ENCODE peak calls at places on chromosomes 16 and 17, in six cellular contexts. S is nephron progenitor cell, Z is A549, L is pancreas, Q is IMR-90, J is stomach. H is an unnamed sample.

GRCh38 chr17:47120521-47121095 is 68.5 kb downstream of the CDC27 start:
- DNase-seq in L (no peak), Z (no peak), Q (peak; percentile 77), S (no peak), J (no peak), H (no peak)

GRCh38 chr17:81453049-81453448 is 57.8 kb downstream of the BAHCC1 start:
- DNase-seq in Q (no peak), Z (no peak), L (no peak), S (no peak), J (no peak), H (no peak)

GRCh38 chr17:77906377-77906871 is 52.1 kb upstream of the TNRC6C start:
- DNase-seq in Z (no peak), J (no peak), Q (no peak), S (no peak), L (no peak), H (no peak)

GRCh38 chr17:76982408-76983074 is 114.3 kb downstream of the MGAT5B start:
- DNase-seq in Q (no peak), L (no peak), S (no peak), J (no peak), Z (no peak), H (no peak)

GRCh38 chr17:70158180-70158579 is 11.2 kb upstream of the KCNJ2 start:
- DNase-seq in S (no peak), Z (no peak), Q (no peak), J (no peak), L (no peak), H (no peak)

GRCh38 chr16:2477327-2477726 is 2.4 kb downstream of the TBC1D24 start:
- DNase-seq in S (no peak), Q (no peak), J (no peak), Z (no peak), L (no peak), H (no peak)

GRCh38 chr16:30942421-30942796 is 6.5 kb upstream of the ORAI3 start:
- DNase-seq in Q (no peak), J (no peak), S (no peak), Z (no peak), L (no peak), H (no peak)

GRCh38 chr16:4306439-4307214 is 9.2 kb upstream of the GLIS2 start:
- DNase-seq in Q (no peak), Z (no peak), J (no peak), L (no peak), S (peak; percentile 64), H (no peak)

GRCh38 chr16:2610781-2611498 is 71.4 kb upstream of the KCTD5 start:
- DNase-seq in Z (no peak), J (no peak), Q (no peak), S (no peak), L (no peak), H (peak; percentile 77)

GRCh38 chr16:72050769-72051464 is 3.4 kb upstream of the HP start:
- DNase-seq in L (no peak), J (no peak), Z (no peak), Q (peak; percentile 16), S (no peak), H (no peak)

GRCh38 chr17:19718613-19719364 is 2.4 kb upstream of the SLC47A2 start:
- DNase-seq in Q (no peak), J (no peak), S (no peak), L (peak; percentile 74), Z (peak; percentile 65), H (no peak)

GRCh38 chr16:50474138-50474537 is 74.1 kb upstream of the NKD1 start:
- DNase-seq in Q (no peak), S (no peak), J (no peak), Z (no peak), L (no peak), H (no peak)

GRCh38 chr17:50165466-50165865 is 339 bp upstream of the SGCA start:
- DNase-seq in J (no peak), Z (no peak), L (no peak), Q (no peak), S (no peak), H (no peak)

GRCh38 chr17:17503566-17504130 is 7.5 kb upstream of the RASD1 start:
- DNase-seq in L (peak; percentile 39), J (no peak), Z (no peak), Q (no peak), S (no peak), H (peak; percentile 64)

GRCh38 chr16:69937465-69937951 is 13.6 kb upstream of the CLEC18A start:
- DNase-seq in Q (no peak), J (no peak), L (no peak), Z (peak; percentile 72), S (no peak), H (peak; percentile 75)

GRCh38 chr16:29702307-29702706 is 23.3 kb downstream of the QPRT start:
- DNase-seq in Q (no peak), J (no peak), S (no peak), L (no peak), Z (no peak), H (no peak)

GRCh38 chr16:54466233-54466632 is 179.6 kb upstream of the IRX3 start:
- DNase-seq in Q (no peak), J (no peak), L (no peak), S (no peak), Z (no peak), H (no peak)

GRCh38 chr17:82823004-82823403 is 16.8 kb downstream of the ZNF750 start:
- DNase-seq in S (no peak), Z (no peak), J (no peak), L (no peak), Q (no peak), H (peak; percentile 42)

GRCh38 chr17:33240397-33240796 is 52.7 kb downstream of the ASIC2 start:
- DNase-seq in J (no peak), Z (no peak), Q (no peak), S (no peak), L (no peak), H (no peak)

GRCh38 chr17:33242725-33243124 is 50.4 kb downstream of the ASIC2 start:
- DNase-seq in Z (no peak), S (no peak), J (no peak), L (no peak), Q (no peak), H (no peak)

GRCh38 chr17:33243732-33244131 is 49.4 kb downstream of the ASIC2 start:
- DNase-seq in Z (no peak), Q (no peak), S (no peak), J (no peak), L (no peak), H (no peak)

GRCh38 chr17:33239702-33240101 is 53.4 kb downstream of the ASIC2 start:
- DNase-seq in Z (no peak), S (no peak), L (no peak), J (no peak), Q (no peak), H (no peak)

DNA sequence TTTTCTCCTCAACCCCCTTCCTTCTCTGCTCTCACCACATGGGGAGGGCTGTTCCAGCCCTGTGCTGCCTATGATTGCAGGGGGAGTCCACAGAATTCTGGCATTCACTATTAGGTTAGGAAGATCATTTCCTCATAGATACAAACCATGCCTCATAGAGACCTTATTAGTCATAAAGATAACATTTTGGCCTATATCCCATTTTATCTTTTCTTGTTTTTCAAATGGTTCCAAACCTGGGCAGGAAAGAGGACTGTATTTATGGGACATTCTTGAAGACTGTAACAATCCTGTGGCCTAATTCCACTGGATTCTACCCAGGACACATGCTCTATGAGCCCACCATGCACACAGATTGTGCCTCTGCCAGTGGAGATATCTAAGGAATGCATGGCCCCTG is 51.7 kb downstream of the ASIC2 start:
- DNase-seq in J (no peak), S (no peak), Q (peak; percentile 50), L (no peak), Z (peak; percentile 18), H (no peak)
- TF ChIP-seq CTCF in J (no peak), S (no peak), Q (no peak), L (no peak), Z (no peak), H (no peak)

DNA sequence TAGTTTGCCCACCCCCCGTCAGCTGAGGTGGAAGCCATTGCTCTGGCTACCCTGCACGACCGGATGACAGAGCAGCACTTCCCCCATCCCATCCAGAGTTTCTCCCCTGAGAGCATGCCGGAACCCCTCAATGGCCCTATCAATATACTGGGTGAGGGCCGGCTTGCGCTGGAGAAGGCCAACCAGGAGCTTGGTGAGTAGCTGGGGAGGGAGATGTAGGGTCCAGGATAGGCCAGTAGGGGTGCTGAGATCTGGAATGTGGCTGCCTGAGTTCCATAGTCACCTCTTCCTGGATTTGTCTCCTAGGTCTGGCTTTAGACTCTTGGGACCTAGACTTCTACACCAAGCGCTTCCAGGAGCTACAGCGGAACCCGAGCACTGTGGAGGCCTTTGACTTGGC is 6.4 kb downstream of the PFAS start:
- DNase-seq in Z (peak; percentile 47), Q (no peak), L (no peak), J (no peak), S (no peak), H (no peak)
- TF ChIP-seq CTCF in Z (no peak), Q (no peak), L (no peak), J (no peak), S (no peak), H (peak; percentile 26)

GRCh38 chr17:13114601-13115024 is 96.8 kb upstream of the ELAC2 start:
- DNase-seq in Q (peak; percentile 28), S (peak; percentile 68), L (peak; percentile 67), J (peak; percentile 47), Z (peak; percentile 47), H (no peak)
- TF ChIP-seq CTCF in Q (peak; percentile 71), S (peak; percentile 86), L (peak; percentile 38), J (peak; percentile 64), Z (peak; percentile 66), H (peak; percentile 94)

GRCh38 chr16:27267037-27267677 is 1.4 kb downstream of the NSMCE1 start:
- DNase-seq in S (no peak), L (no peak), J (no peak), Q (no peak), Z (no peak), H (no peak)

GRCh38 chr16:27265982-27266381 is 2.6 kb downstream of the NSMCE1 start:
- DNase-seq in S (no peak), J (no peak), Q (no peak), Z (no peak), L (no peak), H (no peak)

GRCh38 chr16:27269300-27270150 is 953 bp upstream of the NSMCE1 start:
- DNase-seq in L (no peak), J (no peak), Z (no peak), S (no peak), Q (no peak), H (no peak)

GRCh38 chr16:27270389-27270788 is 1.8 kb upstream of the NSMCE1 start:
- DNase-seq in L (no peak), Z (no peak), J (no peak), S (no peak), Q (no peak), H (no peak)

DNA sequence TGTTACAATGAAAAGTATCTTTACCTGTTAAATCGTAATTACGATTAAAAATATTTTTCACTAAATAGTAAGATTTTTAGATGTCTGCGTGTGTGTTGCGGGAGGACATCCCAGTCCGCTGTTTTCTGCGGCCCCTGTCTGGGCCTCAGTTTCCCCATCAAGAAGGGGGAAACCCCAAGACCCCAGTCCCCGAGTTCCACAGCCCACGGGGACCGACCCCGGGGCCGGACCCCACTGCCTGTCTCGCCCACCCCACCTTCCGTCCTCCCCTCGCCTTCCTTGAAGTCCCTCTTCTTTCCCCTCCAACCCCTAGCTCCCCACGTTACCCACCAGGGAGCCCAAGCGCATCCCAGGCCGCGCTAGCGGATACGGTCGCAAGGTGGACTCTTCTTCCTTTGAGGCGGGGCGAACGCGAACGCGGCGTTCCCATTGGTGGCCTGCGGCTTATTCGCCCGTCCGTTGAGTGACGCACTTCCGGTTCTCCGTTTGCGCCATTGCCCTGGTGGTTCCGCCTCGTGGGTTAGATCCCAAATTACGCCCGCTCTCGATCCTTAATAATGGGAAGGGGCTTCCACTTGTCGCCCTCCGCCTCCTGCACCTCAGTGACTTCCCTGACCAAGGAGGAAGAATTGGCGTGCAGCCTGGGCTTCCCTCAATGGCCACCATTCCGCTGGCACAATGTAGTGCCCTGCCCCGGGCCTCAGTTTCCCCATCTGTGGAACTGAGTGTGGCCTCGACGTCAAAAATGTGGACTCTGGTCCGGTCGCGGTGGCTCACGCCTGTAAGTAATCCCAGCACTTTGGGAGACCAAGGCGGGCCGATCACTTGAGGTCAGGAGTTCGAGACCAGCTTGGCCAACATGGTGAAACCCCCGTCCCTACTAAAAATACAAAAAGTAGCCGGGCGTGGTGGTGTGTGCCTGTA is at the start of gene NSMCE1:
- DNase-seq in Q (peak; percentile 96), L (peak; percentile 98), S (peak; percentile 81), Z (peak; percentile 97), J (peak; percentile 99), H (peak; percentile 96)
- TF ChIP-seq CTCF in Q (peak; percentile 19), L (no peak), S (no peak), Z (no peak), J (peak; percentile 27), H (peak; percentile 30)

H was measured in chondrocyte.